ENCODE peak calls at places on chromosome 4, in five cellular contexts. M is GM12865, L is lower lobe of right lung, U is uterus, X is AG04449. F is an unnamed sample.

GRCh38 chr4:142984871-142985585 is 138.9 kb upstream of the INPP4B start:
- DNase-seq in M (peak; percentile 10), L (no peak), U (no peak), X (no peak), F (no peak)

GRCh38 chr4:47287735-47288134 is 175.8 kb downstream of the COMMD8 start:
- DNase-seq in M (peak; percentile 70), L (no peak), U (no peak), X (peak; percentile 34), F (peak; percentile 34)

GRCh38 chr4:126558596-126558995 is 1074.2 kb upstream of the INTU start:
- DNase-seq in M (no peak), L (no peak), U (no peak), X (no peak), F (no peak)

GRCh38 chr4:95204267-95204835 is 344.4 kb downstream of the UNC5C start:
- DNase-seq in M (no peak), L (no peak), U (peak; percentile 27), X (no peak), F (no peak)

GRCh38 chr4:165079476-165079875 is 25.8 kb downstream of the TRIM75 start:
- DNase-seq in M (no peak), L (no peak), U (no peak), X (no peak), F (no peak)

GRCh38 chr4:48538358-48538757 is 48.3 kb downstream of the ZAR1 start:
- DNase-seq in M (no peak), L (no peak), U (no peak), X (no peak), F (no peak)

GRCh38 chr4:105895609-105896460 is 564 bp downstream of the NPNT start:
- DNase-seq in M (peak; percentile 44), L (peak; percentile 67), U (peak; percentile 19), X (no peak), F (no peak)

GRCh38 chr4:76704133-76704881 is 193.6 kb downstream of the SOWAHB start:
- DNase-seq in M (no peak), L (peak; percentile 66), U (no peak), X (no peak), F (peak; percentile 53)

GRCh38 chr4:39823193-39823592 is 125.3 kb downstream of the UBE2K start:
- DNase-seq in M (no peak), L (no peak), U (no peak), X (no peak), F (peak; percentile 43)

GRCh38 chr4:89253935-89254334 is 53.7 kb downstream of the GPRIN3 start:
- DNase-seq in M (no peak), L (no peak), U (no peak), X (no peak), F (no peak)

GRCh38 chr4:4914059-4914820 is 54.8 kb downstream of the MSX1 start:
- DNase-seq in M (no peak), L (no peak), U (no peak), X (peak; percentile 1), F (no peak)

GRCh38 chr4:11106190-11106589 is 322.5 kb downstream of the HS3ST1 start:
- DNase-seq in M (peak; percentile 9), L (no peak), U (no peak), X (no peak), F (no peak)

GRCh38 chr4:108008721-108009120 is 19.0 kb downstream of the HADH start:
- DNase-seq in M (no peak), L (no peak), U (no peak), X (peak; percentile 34), F (no peak)

GRCh38 chr4:97349468-97350186 is 793.6 kb downstream of the STPG2 start:
- DNase-seq in M (no peak), L (no peak), U (no peak), X (no peak), F (no peak)

GRCh38 chr4:153603258-153603657 is 80.8 kb upstream of the TLR2 start:
- DNase-seq in M (no peak), L (no peak), U (no peak), X (no peak), F (no peak)

GRCh38 chr4:176569301-176569700 is 223.4 kb downstream of the VEGFC start:
- DNase-seq in M (no peak), L (no peak), U (no peak), X (no peak), F (no peak)

GRCh38 chr4:58301384-58301783 is 1191.2 kb upstream of the IGFBP7 start:
- DNase-seq in M (no peak), L (no peak), U (no peak), X (no peak), F (no peak)

GRCh38 chr4:156677656-156678055 is 293.9 kb downstream of the PDGFC start:
- DNase-seq in M (no peak), L (no peak), U (no peak), X (no peak), F (no peak)

GRCh38 chr4:38319456-38320348 is 344.3 kb upstream of the KLF3 start:
- DNase-seq in M (peak; percentile 93), L (peak; percentile 93), U (peak; percentile 98), X (peak; percentile 40), F (peak; percentile 61)

GRCh38 chr4:140485939-140486338 is 12.2 kb downstream of the MGAT4D start:
- DNase-seq in M (no peak), L (no peak), U (no peak), X (no peak), F (no peak)

GRCh38 chr4:16846520-16847117 is 51.8 kb downstream of the LDB2 start:
- DNase-seq in M (no peak), L (no peak), U (no peak), X (no peak), F (no peak)

GRCh38 chr4:41538017-41538733 is at the start of gene LIMCH1:
- DNase-seq in M (no peak), L (peak; percentile 49), U (peak; percentile 19), X (no peak), F (no peak)

GRCh38 chr4:10403633-10404445 is 53.4 kb downstream of the ZNF518B start:
- DNase-seq in M (peak; percentile 20), L (no peak), U (no peak), X (peak; percentile 3), F (no peak)

GRCh38 chr4:81757706-81758105 is 286.0 kb upstream of the RASGEF1B start:
- DNase-seq in M (no peak), L (no peak), U (no peak), X (no peak), F (no peak)

DNA sequence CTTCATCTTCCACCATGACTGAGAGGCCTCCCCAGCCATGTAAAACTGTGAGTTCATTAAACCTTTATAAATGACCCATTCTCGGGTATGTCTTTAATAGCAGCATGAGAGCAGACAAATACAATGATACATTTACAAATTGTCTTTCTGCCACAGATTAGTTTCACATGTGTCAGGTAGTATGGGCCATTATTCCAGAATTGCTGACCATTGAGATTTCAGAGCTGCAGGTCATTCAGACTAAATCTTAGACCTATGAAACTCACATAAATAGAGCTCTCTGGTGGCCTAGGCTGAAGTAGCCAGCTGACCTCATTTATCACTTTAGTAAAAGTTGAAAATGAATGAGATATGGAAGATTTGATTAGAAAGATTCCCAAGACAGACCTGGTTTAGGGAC is 105.8 kb downstream of the FIP1L1 start:
- DNase-seq in M (no peak), L (no peak), U (no peak), X (no peak), F (no peak)
- TF ChIP-seq CTCF in M (no peak), L (no peak), U (no peak), X (no peak), F (no peak)

DNA sequence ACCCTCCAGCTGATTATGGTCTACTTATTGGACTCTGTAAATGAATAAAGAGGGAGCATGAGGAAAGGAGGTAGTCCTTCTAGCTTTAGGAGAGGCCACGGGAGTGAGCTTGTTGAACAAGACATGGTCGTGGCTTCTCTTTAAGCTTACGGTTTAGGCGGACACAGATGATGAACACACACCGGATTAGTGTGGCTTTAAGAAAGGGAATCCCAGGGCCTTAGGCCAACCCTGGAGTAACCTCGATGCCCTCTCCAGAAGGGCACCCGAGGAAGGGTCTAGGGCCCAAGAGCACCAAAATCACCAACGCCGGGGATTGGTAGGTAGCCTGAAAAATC is 39.4 kb downstream of the ERVMER34-1 start:
- DNase-seq in M (no peak), L (no peak), U (no peak), X (no peak), F (no peak)
- H3K4me3 ChIP-seq in M (peak overlapping the region; percentile 45), L (peak overlapping the region; percentile 85), U (no peak overlapping the region), X (peak overlapping the region; percentile 50), F (peak overlapping the region; percentile 48)

GRCh38 chr4:169009281-169010124 is 552 bp downstream of the CBR4 start:
- DNase-seq in M (peak; percentile 76), L (peak; percentile 78), U (peak; percentile 67), X (no peak), F (no peak)
- TF ChIP-seq CTCF in M (peak; percentile 20), L (no peak), U (no peak), X (peak; percentile 9), F (peak; percentile 29)

GRCh38 chr4:94160774-94161173 is 46.9 kb upstream of the SMARCAD1 start:
- DNase-seq in M (peak; percentile 25), L (no peak), U (no peak), X (no peak), F (no peak)

GRCh38 chr4:94158883-94159282 is 48.8 kb upstream of the SMARCAD1 start:
- DNase-seq in M (no peak), L (no peak), U (no peak), X (no peak), F (no peak)

GRCh38 chr4:94156816-94157215 is 50.8 kb upstream of the SMARCAD1 start:
- DNase-seq in M (no peak), L (no peak), U (no peak), X (no peak), F (no peak)

GRCh38 chr4:94165256-94165655 is 42.4 kb upstream of the SMARCAD1 start:
- DNase-seq in M (no peak), L (no peak), U (no peak), X (no peak), F (no peak)

DNA sequence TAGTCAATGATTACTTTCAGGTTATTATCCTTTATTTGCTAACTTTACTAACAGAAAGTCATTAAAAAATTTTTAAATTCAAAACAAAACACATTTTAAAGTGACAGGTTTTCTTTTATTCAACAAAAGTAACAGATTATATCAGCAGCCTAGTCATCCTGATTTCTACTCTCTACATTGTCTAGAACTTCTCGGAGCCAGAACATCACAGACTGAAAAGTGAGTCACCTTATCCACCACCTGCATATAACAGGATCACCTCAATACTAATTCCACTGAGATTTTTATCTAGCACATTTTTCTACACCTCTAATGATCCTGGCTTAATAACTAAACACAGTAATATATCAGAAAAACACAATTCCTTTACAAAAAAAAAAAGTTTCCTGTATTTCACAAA is 47.9 kb upstream of the SMARCAD1 start:
- DNase-seq in M (no peak), L (no peak), U (no peak), X (no peak), F (no peak)
- H3K4me3 ChIP-seq in M (no peak overlapping the region), L (no peak overlapping the region), U (no peak overlapping the region), X (no peak overlapping the region), F (no peak overlapping the region)

F was measured in AG04450.